ENCODE peak calls at places on chromosome 20, in four cellular contexts. I is keratinocyte; H is endothelial cell of umbilical vein; W is CD8-positive, alpha-beta T cell. D is an unnamed sample. For H3K4me1, the result is how much of the 10 kb centered on the place peaks cover.

GRCh38 chr20:4130404-4131189 is 115.2 kb upstream of the RNF24 start:
- DNase-seq in I (no peak), W (no peak), H (peak), D (peak)

GRCh38 chr20:35698298-35699126 is 640 bp downstream of the NFS1 start:
- DNase-seq in H (peak), I (no peak), W (no peak), D (peak)

GRCh38 chr20:25399038-25399430 is 8.4 kb upstream of the ABHD12 start:
- DNase-seq in H (peak), I (no peak), W (no peak), D (peak)

GRCh38 chr20:53214392-53214791 is 242.2 kb downstream of the TSHZ2 start:
- DNase-seq in W (no peak), I (no peak), H (no peak), D (no peak)

GRCh38 chr20:23309781-23310180 is 40.8 kb upstream of the NXT1 start:
- DNase-seq in W (no peak), H (no peak), I (no peak), D (no peak)

GRCh38 chr20:57124346-57124745 is 142.1 kb downstream of the BMP7 start:
- DNase-seq in I (no peak), H (no peak), W (no peak), D (no peak)

GRCh38 chr20:37406010-37406998 is 60.4 kb downstream of the SRC start:
- DNase-seq in I (no peak), H (peak), W (no peak), D (peak)

GRCh38 chr20:20446613-20447012 is 78.7 kb downstream of the INSM1 start:
- DNase-seq in I (no peak), H (no peak), W (no peak), D (no peak)

GRCh38 chr20:380763-381580 is 412 bp downstream of the TRIB3 start:
- DNase-seq in W (peak), I (no peak), H (peak), D (peak)

GRCh38 chr20:35496481-35496880 is 33.0 kb downstream of the C20orf173 start:
- DNase-seq in W (no peak), I (no peak), H (no peak), D (no peak)

DNA sequence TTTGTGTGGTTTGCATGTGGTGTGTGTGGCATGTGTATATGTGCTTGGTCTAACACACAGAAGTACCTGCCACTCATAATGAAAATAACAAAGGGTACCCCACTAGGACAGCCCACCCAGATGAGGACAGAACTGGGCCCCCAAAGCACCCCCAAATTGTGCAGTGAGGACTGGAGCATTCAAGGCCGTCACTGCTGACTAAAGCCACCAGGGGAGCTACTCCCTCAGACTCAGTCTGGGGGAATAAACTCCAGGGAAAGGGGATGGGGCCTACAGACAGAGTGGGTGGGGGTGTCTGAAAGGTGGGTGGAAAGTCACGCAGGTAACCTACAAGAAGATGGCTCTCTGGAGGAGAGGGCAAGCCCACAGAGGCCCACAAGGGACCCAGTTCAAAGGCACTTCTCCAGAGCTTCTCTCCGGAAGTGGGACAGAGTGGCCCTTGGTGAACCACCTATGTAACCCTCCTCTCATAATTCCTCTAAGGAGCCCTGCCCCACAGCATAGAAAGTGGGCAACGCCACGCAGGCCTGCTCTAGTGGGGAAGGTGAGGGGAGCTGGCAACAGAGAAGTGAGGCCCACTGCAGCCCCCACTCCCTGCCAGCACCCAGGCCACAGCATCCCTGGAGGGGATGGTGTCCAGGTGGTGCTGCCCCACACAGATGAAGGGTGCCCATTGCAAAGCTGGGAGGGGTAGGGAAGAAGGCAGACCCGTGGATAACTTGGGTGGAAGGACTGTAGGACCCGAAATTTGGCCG is 122.8 kb upstream of the MAFB start:
- DNase-seq in H (no peak), I (no peak), W (no peak), D (no peak)
- H3K4me1 ChIP-seq in H (under half), I (under half), W (under half), D (under half)

DNA sequence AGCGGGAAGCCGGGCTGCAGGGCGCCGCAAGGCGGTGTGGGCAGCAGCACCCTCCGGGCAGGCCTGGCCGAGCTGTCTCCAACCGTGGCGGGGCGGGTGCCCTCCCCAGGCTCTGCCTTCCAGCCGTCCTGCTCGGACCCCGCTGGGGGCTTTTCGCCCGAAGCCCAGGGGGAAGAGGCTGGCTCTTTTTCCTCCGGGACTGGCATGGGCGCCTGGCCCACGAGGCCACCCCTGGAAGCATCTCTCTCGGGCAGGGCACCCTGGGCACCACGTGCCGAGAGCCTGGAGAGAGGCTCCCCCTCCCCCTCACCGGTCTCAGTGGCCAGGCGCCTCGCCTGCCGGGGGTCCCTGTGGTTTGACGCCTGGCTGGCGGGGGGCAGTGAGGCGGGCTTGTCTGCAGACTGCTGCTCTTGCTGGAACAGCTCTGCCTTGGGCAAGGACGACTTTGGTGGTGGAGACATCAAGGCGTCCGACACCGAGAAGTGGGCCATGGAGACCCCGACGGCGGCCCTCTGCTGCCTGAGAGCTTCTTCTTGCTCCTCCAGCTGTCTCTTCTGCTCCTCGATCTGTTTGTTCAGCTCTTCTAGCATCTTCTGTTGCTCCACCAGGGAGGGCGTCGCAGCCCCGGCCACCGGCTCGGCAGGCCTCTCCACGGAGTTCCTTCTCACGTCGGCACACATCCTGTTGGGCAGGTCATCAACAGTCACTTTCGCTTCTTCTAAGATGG is 19.5 kb upstream of the TCFL5 start:
- DNase-seq in H (no peak), I (no peak), W (no peak), D (no peak)
- H3K4me1 ChIP-seq in H (under half), I (under half), W (under half), D (under half)

DNA sequence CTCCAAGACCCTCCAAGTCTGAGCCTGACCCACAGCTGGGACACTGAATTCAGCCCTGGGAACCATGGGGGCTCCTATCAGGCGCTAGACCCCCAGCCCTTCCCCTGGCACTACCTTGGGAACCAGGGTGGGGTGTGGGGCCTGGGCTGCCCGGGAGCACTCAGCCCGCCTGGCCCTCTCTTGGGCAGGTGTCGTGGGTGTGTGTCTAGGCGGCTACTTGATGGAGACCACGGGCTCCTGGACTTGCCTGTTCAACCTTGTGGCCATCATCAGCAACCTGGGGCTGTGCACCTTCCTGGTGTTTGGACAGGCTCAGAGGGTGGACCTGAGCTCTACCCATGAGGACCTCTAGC is 14.6 kb downstream of the SLC17A9 start:
- DNase-seq in I (no peak), H (no peak), W (no peak), D (no peak)
- H3K4me1 ChIP-seq in I (under half), H (under half), W (under half), D (under half)

GRCh38 chr20:44075191-44075949 is 111.6 kb downstream of the JPH2 start:
- DNase-seq in H (no peak), W (no peak), I (no peak), D (no peak)

GRCh38 chr20:44072381-44072780 is 114.6 kb downstream of the JPH2 start:
- DNase-seq in I (no peak), H (no peak), W (no peak), D (no peak)

GRCh38 chr20:44073011-44073674 is 113.8 kb downstream of the JPH2 start:
- DNase-seq in H (no peak), I (no peak), W (peak), D (no peak)

GRCh38 chr20:44074252-44075151 is 112.5 kb downstream of the JPH2 start:
- DNase-seq in H (peak), I (no peak), W (no peak), D (peak)

GRCh38 chr20:44073675-44074071 is 113.3 kb downstream of the JPH2 start:
- DNase-seq in H (no peak), W (peak), I (no peak), D (no peak)
- H3K4me1 ChIP-seq in H (under half), W (under half), I (under half), D (under half)

GRCh38 chr20:1844723-1845523 is 50.3 kb upstream of the SIRPA start:
- DNase-seq in I (no peak), H (peak), W (no peak), D (peak)
- H3K4me1 ChIP-seq in I (under half), H (under half), W (under half), D (under half)

DNA sequence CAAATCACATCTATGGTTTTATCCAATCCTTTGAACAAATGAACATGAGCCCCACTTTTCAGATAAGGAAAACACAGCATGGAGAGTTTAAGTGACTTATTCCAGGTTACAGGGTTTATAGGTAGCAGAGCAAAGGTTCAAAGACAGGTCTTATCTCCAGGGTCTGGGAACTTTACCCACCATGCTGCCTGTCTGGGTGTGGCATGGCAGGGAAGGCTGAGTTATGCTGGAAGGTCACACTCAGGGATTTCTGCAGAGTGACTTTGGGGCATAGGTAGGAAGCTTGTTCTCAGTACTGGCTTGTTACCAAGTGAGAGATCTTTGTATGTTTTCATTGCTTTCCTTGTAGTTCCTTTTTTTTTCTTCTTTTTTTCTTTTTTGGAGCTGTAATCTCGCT is 1.8 kb downstream of the ZNF831 start:
- DNase-seq in I (no peak), H (no peak), W (no peak), D (no peak)
- H3K4me1 ChIP-seq in I (under half), H (under half), W (half or more), D (under half)

DNA sequence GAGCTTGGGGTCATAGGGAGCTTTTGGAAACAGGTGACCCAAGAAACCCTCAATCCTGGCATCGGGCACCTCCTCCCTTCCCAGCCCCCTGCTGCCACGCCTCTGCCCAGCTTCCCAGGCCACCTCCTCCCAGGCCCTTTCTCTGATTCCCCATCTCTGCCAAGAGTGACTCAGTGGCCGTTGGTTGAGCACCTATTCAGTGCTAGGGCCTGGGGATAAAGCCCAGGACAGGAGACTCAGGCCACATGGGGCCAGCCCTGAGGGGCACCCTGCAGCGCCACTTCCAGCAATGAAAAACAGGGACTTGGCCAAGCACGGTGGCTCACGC is 110.1 kb downstream of the ASXL1 start:
- DNase-seq in H (no peak), W (no peak), I (no peak), D (no peak)
- H3K4me1 ChIP-seq in H (half or more), W (under half), I (under half), D (under half)

GRCh38 chr20:43942213-43942590 is 27.6 kb downstream of the TOX2 start:
- DNase-seq in I (no peak), W (no peak), H (no peak), D (no peak)
- H3K4me1 ChIP-seq in I (under half), W (under half), H (under half), D (under half)

GRCh38 chr20:38862226-38862625 is 56.7 kb downstream of the PPP1R16B start:
- DNase-seq in W (no peak), I (no peak), H (no peak), D (no peak)

GRCh38 chr20:38857703-38858102 is 52.2 kb downstream of the PPP1R16B start:
- DNase-seq in I (no peak), W (no peak), H (no peak), D (no peak)

GRCh38 chr20:38861071-38861401 is 55.5 kb downstream of the PPP1R16B start:
- DNase-seq in I (no peak), W (no peak), H (no peak), D (no peak)

GRCh38 chr20:38856570-38856969 is 51.1 kb downstream of the PPP1R16B start:
- DNase-seq in H (no peak), I (no peak), W (no peak), D (no peak)

DNA sequence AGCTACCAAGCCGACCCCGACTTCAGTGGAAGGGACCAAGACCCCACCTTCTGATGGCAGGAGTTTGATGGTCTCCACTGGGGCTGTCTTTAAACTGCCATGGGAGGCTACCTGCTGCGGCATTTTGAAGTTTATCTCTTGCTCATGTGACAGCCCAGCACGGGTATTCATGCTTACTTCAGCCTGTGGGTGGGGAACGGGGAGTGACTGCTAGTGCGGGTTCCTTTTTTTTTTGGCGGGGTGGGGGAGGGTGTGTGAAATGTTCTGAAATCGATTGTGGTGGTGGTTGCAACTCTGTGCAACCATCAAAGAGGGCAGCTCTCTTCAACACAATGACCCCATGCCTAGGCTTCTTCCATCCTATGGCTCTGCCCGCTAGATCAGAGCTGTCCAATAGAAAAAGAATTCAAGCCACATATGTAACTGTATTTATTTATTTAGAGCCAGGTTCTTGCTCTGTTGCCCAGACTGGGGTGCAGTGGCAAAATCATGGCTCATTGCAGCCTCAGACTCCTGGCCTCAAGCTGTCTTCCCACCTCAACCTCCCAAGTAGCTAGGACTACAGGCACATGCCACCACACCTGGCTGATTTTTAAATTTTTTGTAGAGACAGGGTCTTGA is 53.7 kb downstream of the PPP1R16B start:
- DNase-seq in W (no peak), H (no peak), I (no peak), D (no peak)
- H3K4me1 ChIP-seq in W (half or more), H (under half), I (under half), D (under half)

GRCh38 chr20:32535953-32536823 is 48.9 kb downstream of the NOL4L start:
- DNase-seq in I (no peak), H (no peak), W (peak), D (peak)

GRCh38 chr20:32537657-32538525 is 47.2 kb downstream of the NOL4L start:
- DNase-seq in H (no peak), W (peak), I (no peak), D (peak)

GRCh38 chr20:32536861-32537656 is 48.1 kb downstream of the NOL4L start:
- DNase-seq in I (no peak), H (no peak), W (peak), D (no peak)

GRCh38 chr20:32534661-32535240 is 50.4 kb downstream of the NOL4L start:
- DNase-seq in W (peak), H (no peak), I (no peak), D (no peak)

DNA sequence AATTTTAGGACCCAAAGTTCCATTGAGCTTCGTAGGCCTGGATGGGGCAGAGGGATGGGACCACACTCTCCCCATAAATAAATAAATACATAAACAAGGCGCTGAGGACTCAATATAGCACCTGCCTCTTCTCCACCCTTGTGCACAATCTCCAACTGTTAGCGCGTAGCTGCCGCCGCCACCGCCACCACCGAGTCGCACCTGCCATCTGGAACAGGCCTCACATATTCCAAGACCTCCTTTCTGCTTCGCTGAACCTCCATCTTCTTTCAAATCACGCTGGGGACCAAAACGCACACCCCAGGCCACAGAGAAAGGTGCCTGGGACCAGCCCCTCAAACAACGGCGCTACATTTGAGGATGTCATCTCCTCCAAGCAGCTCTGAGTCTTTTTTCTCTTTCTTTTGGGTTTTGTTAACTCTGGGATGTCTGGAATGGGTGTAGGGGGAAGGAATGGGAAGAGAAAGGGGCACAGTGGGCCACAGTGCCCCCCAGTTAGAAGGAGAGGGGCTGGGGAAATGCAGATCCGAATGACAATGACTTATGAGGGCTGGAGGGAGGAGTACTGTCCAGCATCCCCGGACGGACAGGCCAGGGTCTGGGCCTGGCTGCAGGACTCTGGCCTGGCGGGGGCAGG is 49.7 kb downstream of the NOL4L start:
- DNase-seq in H (no peak), I (no peak), W (peak), D (no peak)
- H3K4me1 ChIP-seq in H (under half), I (under half), W (half or more), D (under half)

D was measured in cardiac muscle cell.